ENCODE peak calls at places on chromosomes 3 and 15, in seven cellular contexts. L is spleen, Q is K562, T is cardiac muscle cell, C is adrenal gland, R is tibial nerve, I is IMR-90. F is an unnamed sample.
A peak's percentile ranks its signal among the peaks of the same experiment; 100 is the strongest.

GRCh38 chr15:80572337-80572736 is 122.8 kb upstream of the ABHD17C start:
- DNase-seq in T (no peak), Q (no peak), I (no peak), C (no peak), R (no peak), L (no peak), F (no peak)

GRCh38 chr3:134807189-134807588 is 12.1 kb downstream of the EPHB1 start:
- DNase-seq in Q (no peak), I (no peak), C (no peak), L (no peak), T (no peak), R (no peak), F (no peak)

GRCh38 chr15:30930422-30930821 is 26.7 kb downstream of the FAN1 start:
- DNase-seq in C (no peak), L (no peak), Q (no peak), T (no peak), I (no peak), R (no peak), F (no peak)

GRCh38 chr15:91887321-91887720 is 33.8 kb downstream of the SLCO3A1 start:
- DNase-seq in T (no peak), R (no peak), I (no peak), Q (no peak), C (no peak), L (no peak), F (no peak)

GRCh38 chr3:13677272-13677671 is 128.3 kb downstream of the FBLN2 start:
- DNase-seq in T (no peak), Q (no peak), C (no peak), R (no peak), L (no peak), I (no peak), F (no peak)

GRCh38 chr3:164155386-164155785 is 922.9 kb downstream of the SI start:
- DNase-seq in I (no peak), L (no peak), R (no peak), T (no peak), C (no peak), Q (no peak), F (no peak)

GRCh38 chr3:173862701-173863100 is 465.2 kb downstream of the NLGN1 start:
- DNase-seq in I (no peak), C (no peak), L (no peak), T (no peak), Q (no peak), R (no peak), F (no peak)

GRCh38 chr3:197380786-197381185 is 82.4 kb upstream of the DLG1 start:
- DNase-seq in Q (no peak), R (no peak), L (peak; percentile 43), T (no peak), I (no peak), C (no peak), F (no peak)

GRCh38 chr15:90934949-90935751 is at the start of gene UNC45A:
- DNase-seq in T (peak; percentile 86), Q (peak; percentile 97), C (peak; percentile 88), R (peak; percentile 85), I (peak; percentile 77), L (peak; percentile 99), F (peak; percentile 93)

GRCh38 chr3:79297242-79297641 is 470.6 kb downstream of the ROBO1 start:
- DNase-seq in Q (no peak), C (no peak), R (no peak), I (peak; percentile 97), L (no peak), T (peak; percentile 78), F (no peak)

GRCh38 chr15:38864827-38865604 is 300.4 kb upstream of the RASGRP1 start:
- DNase-seq in R (peak; percentile 44), T (peak; percentile 99), L (no peak), Q (no peak), I (peak; percentile 83), C (no peak), F (no peak)

GRCh38 chr15:59812185-59812870 is 123.2 kb upstream of the BNIP2 start:
- DNase-seq in I (no peak), L (no peak), R (no peak), C (no peak), Q (no peak), T (no peak), F (no peak)

GRCh38 chr15:37101634-37102314 is 1.4 kb upstream of the MEIS2 start:
- DNase-seq in Q (peak; percentile 79), R (no peak), C (peak; percentile 87), I (peak; percentile 70), L (peak; percentile 85), T (peak; percentile 92), F (no peak)

GRCh38 chr3:192422321-192422997 is 304.9 kb downstream of the FGF12 start:
- DNase-seq in R (no peak), Q (no peak), T (peak; percentile 53), C (no peak), L (no peak), I (no peak), F (no peak)

GRCh38 chr15:77358545-77359240 is 61.2 kb downstream of the PEAK1 start:
- DNase-seq in Q (no peak), I (peak; percentile 46), C (no peak), R (no peak), T (peak; percentile 40), L (no peak), F (no peak)

GRCh38 chr3:28890373-28890772 is 390.5 kb upstream of the RBMS3 start:
- DNase-seq in L (no peak), T (no peak), I (no peak), R (no peak), C (no peak), Q (no peak), F (no peak)

GRCh38 chr15:68278345-68279217 is 1.0 kb downstream of the FEM1B start:
- DNase-seq in I (peak; percentile 35), Q (no peak), L (peak; percentile 21), R (no peak), T (peak; percentile 24), C (peak; percentile 74), F (no peak)

GRCh38 chr15:73225358-73226015 is 143.3 kb downstream of the HCN4 start:
- DNase-seq in I (no peak), C (no peak), T (no peak), R (no peak), Q (peak; percentile 39), L (no peak), F (peak; percentile 0)

GRCh38 chr15:58546635-58547627 is 115.1 kb downstream of the LIPC start:
- DNase-seq in T (peak; percentile 85), Q (peak; percentile 85), L (no peak), R (no peak), C (peak; percentile 90), I (peak; percentile 91), F (no peak)

GRCh38 chr15:89041507-89041906 is 46.7 kb upstream of the ABHD2 start:
- DNase-seq in R (no peak), I (no peak), C (no peak), Q (no peak), L (no peak), T (no peak), F (no peak)

GRCh38 chr3:126194713-126195305 is 14.4 kb upstream of the ALDH1L1 start:
- DNase-seq in C (no peak), Q (no peak), L (no peak), T (no peak), I (no peak), R (no peak), F (no peak)

GRCh38 chr15:29789871-29790270 is 32.4 kb downstream of the TJP1 start:
- DNase-seq in T (no peak), C (no peak), Q (no peak), R (no peak), I (no peak), L (no peak), F (no peak)

GRCh38 chr15:29790607-29791006 is 31.7 kb downstream of the TJP1 start:
- DNase-seq in Q (no peak), I (no peak), C (no peak), L (no peak), T (no peak), R (no peak), F (no peak)

GRCh38 chr15:29788433-29789034 is 33.7 kb downstream of the TJP1 start:
- DNase-seq in L (no peak), T (no peak), R (no peak), I (no peak), Q (no peak), C (no peak), F (no peak)

GRCh38 chr15:29785068-29785467 is 37.2 kb downstream of the TJP1 start:
- DNase-seq in R (no peak), Q (no peak), C (no peak), T (no peak), I (no peak), L (no peak), F (no peak)

GRCh38 chr15:29787767-29788166 is 34.5 kb downstream of the TJP1 start:
- DNase-seq in C (no peak), R (no peak), L (no peak), Q (no peak), T (no peak), I (no peak), F (no peak)
- H3K4me3 ChIP-seq in C (no peak overlapping the region), R (no peak overlapping the region), L (no peak overlapping the region), Q (no peak overlapping the region), T (no peak overlapping the region), I (no peak overlapping the region), F (no peak overlapping the region)

DNA sequence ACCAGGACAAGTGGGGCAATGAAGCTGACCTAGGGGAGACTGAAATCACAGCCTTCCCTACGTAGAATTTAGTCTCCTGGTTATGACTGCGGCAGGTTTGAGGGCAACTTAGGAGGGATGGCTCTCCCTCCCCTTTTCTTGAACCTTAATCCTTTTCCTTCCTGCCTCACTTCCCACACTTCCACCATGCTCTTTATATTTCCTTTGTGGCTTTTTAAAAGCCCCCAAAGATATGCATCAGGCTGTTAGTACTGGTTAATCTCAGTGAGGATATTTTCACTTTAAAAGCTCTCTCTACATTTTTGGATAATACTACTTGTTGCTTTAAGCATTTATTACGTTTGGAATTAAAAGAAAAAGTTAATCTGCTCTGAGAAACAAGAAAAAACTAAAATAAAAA is 339.2 kb downstream of the SOX2 start:
- DNase-seq in T (no peak), R (no peak), C (no peak), Q (no peak), I (no peak), L (no peak), F (no peak)
- H3K27ac ChIP-seq in T (no peak overlapping the region), R (no peak overlapping the region), C (no peak overlapping the region), Q (no peak overlapping the region), I (no peak overlapping the region), L (no peak overlapping the region), F (no peak overlapping the region)

DNA sequence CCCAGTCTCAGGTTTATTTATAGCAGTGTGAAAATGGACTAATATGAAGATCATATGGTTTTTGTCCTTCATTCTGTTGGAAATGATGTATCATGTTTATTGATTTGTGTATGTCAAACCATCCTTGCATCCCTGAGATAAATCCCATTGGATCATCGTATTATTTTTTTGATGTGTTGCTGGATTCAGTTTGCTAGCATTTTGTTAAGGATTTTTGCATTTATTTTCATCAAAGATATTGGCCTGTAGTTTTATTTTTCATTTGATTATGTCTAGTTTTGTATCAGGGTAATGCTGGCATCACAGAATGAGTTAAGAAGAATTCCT is 34.3 kb downstream of the FAIM start:
- DNase-seq in Q (no peak), I (no peak), R (no peak), T (no peak), C (no peak), L (no peak), F (no peak)
- H3K9me3 ChIP-seq in Q (peaks cover 6% of the 10 kb centered on the region), I (peaks cover 11% of the 10 kb centered on the region), R (peaks cover 39% of the 10 kb centered on the region), T (no peaks in the 10 kb centered on the region), C (peaks cover 17% of the 10 kb centered on the region), L (peaks cover 76% of the 10 kb centered on the region), F (peaks cover 16% of the 10 kb centered on the region)

DNA sequence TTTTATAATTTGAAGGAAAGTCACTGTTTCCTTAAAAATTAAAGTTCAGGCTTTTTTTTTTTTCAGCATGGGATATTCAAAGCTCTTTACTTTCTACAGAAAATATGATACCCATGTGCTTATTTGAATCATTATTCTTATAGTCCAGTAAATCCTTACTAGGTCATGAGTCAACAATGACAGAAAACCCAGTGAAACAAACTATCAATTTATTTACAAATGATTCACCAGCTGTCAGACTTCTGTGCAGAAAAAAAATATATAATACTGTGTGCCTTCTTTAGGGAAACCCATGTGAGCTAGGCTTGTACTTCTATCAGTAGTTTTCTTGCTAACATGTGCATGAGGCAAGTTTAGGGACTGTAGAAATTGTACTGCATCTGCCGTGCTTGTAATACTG is 1.2 kb downstream of the ACP3 start:
- DNase-seq in C (no peak), R (no peak), L (no peak), Q (no peak), I (peak; percentile 45), T (peak; percentile 21), F (no peak)
- H3K4me3 ChIP-seq in C (no peak overlapping the region), R (no peak overlapping the region), L (no peak overlapping the region), Q (no peak overlapping the region), I (no peak overlapping the region), T (peak overlapping the region; percentile 24), F (no peak overlapping the region)